ENCODE peak calls at places on chromosomes 5 and 9, in seven cellular contexts. One of them, this sample, is unnamed.

GRCh38 chr5:177605667-177606066 is 5.7 kb downstream of the B4GALT7 start:
- DNase-seq in HCT116: no peak
- DNase-seq in H1: no peak
- DNase-seq in SK-N-SH: no peak
- DNase-seq in GM12878: no peak
- DNase-seq in HepG2: no peak
- DNase-seq in K562: no peak
- DNase-seq in this sample: no peak

GRCh38 chr9:127778280-127779135 is at the start of gene SH2D3C:
- DNase-seq in HCT116: no peak
- DNase-seq in H1: no peak
- DNase-seq in SK-N-SH: no peak
- DNase-seq in GM12878: no peak
- DNase-seq in HepG2: no peak
- DNase-seq in K562: peak
- DNase-seq in this sample: no peak

GRCh38 chr9:76215066-76215465 is 179.2 kb downstream of the RFK start:
- DNase-seq in HCT116: no peak
- DNase-seq in H1: no peak
- DNase-seq in SK-N-SH: no peak
- DNase-seq in GM12878: no peak
- DNase-seq in HepG2: no peak
- DNase-seq in K562: no peak
- DNase-seq in this sample: no peak

GRCh38 chr9:2158111-2158610 is 143.0 kb downstream of the SMARCA2 start:
- DNase-seq in HCT116: no peak
- DNase-seq in H1: no peak
- DNase-seq in SK-N-SH: peak
- DNase-seq in GM12878: peak
- DNase-seq in HepG2: no peak
- DNase-seq in K562: no peak
- DNase-seq in this sample: peak

GRCh38 chr5:16304846-16305245 is 125.3 kb upstream of the MARCHF11 start:
- DNase-seq in HCT116: no peak
- DNase-seq in H1: no peak
- DNase-seq in SK-N-SH: no peak
- DNase-seq in GM12878: no peak
- DNase-seq in HepG2: no peak
- DNase-seq in K562: no peak
- DNase-seq in this sample: no peak

GRCh38 chr5:142886211-142886610 is 116.0 kb downstream of the ARHGAP26 start:
- DNase-seq in HCT116: no peak
- DNase-seq in H1: no peak
- DNase-seq in SK-N-SH: no peak
- DNase-seq in GM12878: no peak
- DNase-seq in HepG2: no peak
- DNase-seq in K562: no peak
- DNase-seq in this sample: no peak

GRCh38 chr5:33766023-33766422 is 125.8 kb downstream of the ADAMTS12 start:
- DNase-seq in HCT116: no peak
- DNase-seq in H1: no peak
- DNase-seq in SK-N-SH: no peak
- DNase-seq in GM12878: no peak
- DNase-seq in HepG2: no peak
- DNase-seq in K562: no peak
- DNase-seq in this sample: no peak

GRCh38 chr5:77367733-77368132 is 124.4 kb downstream of the WDR41 start:
- DNase-seq in HCT116: peak
- DNase-seq in H1: no peak
- DNase-seq in SK-N-SH: no peak
- DNase-seq in GM12878: no peak
- DNase-seq in HepG2: no peak
- DNase-seq in K562: no peak
- DNase-seq in this sample: no peak

GRCh38 chr5:96829336-96829735 is 21.6 kb upstream of the ERAP1 start:
- DNase-seq in HCT116: no peak
- DNase-seq in H1: no peak
- DNase-seq in SK-N-SH: peak
- DNase-seq in GM12878: no peak
- DNase-seq in HepG2: no peak
- DNase-seq in K562: no peak
- DNase-seq in this sample: no peak

GRCh38 chr5:40041452-40041851 is 616.7 kb upstream of the DAB2 start:
- DNase-seq in HCT116: no peak
- DNase-seq in H1: no peak
- DNase-seq in SK-N-SH: no peak
- DNase-seq in GM12878: no peak
- DNase-seq in HepG2: no peak
- DNase-seq in K562: no peak
- DNase-seq in this sample: no peak

GRCh38 chr5:122316652-122317051 is 4.6 kb downstream of the SNCAIP start:
- DNase-seq in HCT116: no peak
- DNase-seq in H1: no peak
- DNase-seq in SK-N-SH: no peak
- DNase-seq in GM12878: no peak
- DNase-seq in HepG2: no peak
- DNase-seq in K562: no peak
- DNase-seq in this sample: no peak

GRCh38 chr9:98558575-98558974 is 150.2 kb downstream of the GABBR2 start:
- DNase-seq in HCT116: no peak
- DNase-seq in H1: no peak
- DNase-seq in SK-N-SH: no peak
- DNase-seq in GM12878: no peak
- DNase-seq in HepG2: no peak
- DNase-seq in K562: no peak
- DNase-seq in this sample: no peak

GRCh38 chr5:73284196-73284795 is 111.3 kb downstream of the TMEM174 start:
- DNase-seq in HCT116: no peak
- DNase-seq in H1: no peak
- DNase-seq in SK-N-SH: no peak
- DNase-seq in GM12878: no peak
- DNase-seq in HepG2: no peak
- DNase-seq in K562: no peak
- DNase-seq in this sample: no peak

GRCh38 chr5:12322042-12322441 is 417.8 kb upstream of the CTNND2 start:
- DNase-seq in HCT116: no peak
- DNase-seq in H1: no peak
- DNase-seq in SK-N-SH: no peak
- DNase-seq in GM12878: no peak
- DNase-seq in HepG2: no peak
- DNase-seq in K562: no peak
- DNase-seq in this sample: no peak

GRCh38 chr5:111972548-111972947 is 215.6 kb upstream of the NREP start:
- DNase-seq in HCT116: no peak
- DNase-seq in H1: no peak
- DNase-seq in SK-N-SH: no peak
- DNase-seq in GM12878: no peak
- DNase-seq in HepG2: no peak
- DNase-seq in K562: no peak
- DNase-seq in this sample: no peak

GRCh38 chr9:14107977-14108376 is 206.0 kb downstream of the NFIB start:
- DNase-seq in HCT116: no peak
- DNase-seq in H1: no peak
- DNase-seq in SK-N-SH: no peak
- DNase-seq in GM12878: no peak
- DNase-seq in HepG2: no peak
- DNase-seq in K562: peak
- DNase-seq in this sample: no peak

GRCh38 chr5:125412051-125412560 is 665.7 kb upstream of the ZNF608 start:
- DNase-seq in HCT116: no peak
- DNase-seq in H1: no peak
- DNase-seq in SK-N-SH: no peak
- DNase-seq in GM12878: peak
- DNase-seq in HepG2: no peak
- DNase-seq in K562: no peak
- DNase-seq in this sample: no peak

GRCh38 chr5:82336566-82337351 is 58.6 kb upstream of the RPS23 start:
- DNase-seq in HCT116: no peak
- DNase-seq in H1: no peak
- DNase-seq in SK-N-SH: no peak
- DNase-seq in GM12878: no peak
- DNase-seq in HepG2: no peak
- DNase-seq in K562: no peak
- DNase-seq in this sample: no peak

GRCh38 chr9:118522093-118523028 is 818.2 kb downstream of the TLR4 start:
- DNase-seq in HCT116: no peak
- DNase-seq in H1: peak
- DNase-seq in SK-N-SH: peak
- DNase-seq in GM12878: peak
- DNase-seq in HepG2: peak
- DNase-seq in K562: peak
- DNase-seq in this sample: no peak

GRCh38 chr9:94779101-94779500 is 52.6 kb downstream of the AOPEP start:
- DNase-seq in HCT116: no peak
- DNase-seq in H1: no peak
- DNase-seq in SK-N-SH: no peak
- DNase-seq in GM12878: no peak
- DNase-seq in HepG2: no peak
- DNase-seq in K562: no peak
- DNase-seq in this sample: no peak

GRCh38 chr9:121700165-121700830 is 48.9 kb downstream of the DAB2IP start:
- DNase-seq in HCT116: no peak
- DNase-seq in H1: peak
- DNase-seq in SK-N-SH: peak
- DNase-seq in GM12878: no peak
- DNase-seq in HepG2: no peak
- DNase-seq in K562: no peak
- DNase-seq in this sample: peak

GRCh38 chr9:97596906-97597305 is 36.3 kb downstream of the TSTD2 start:
- DNase-seq in HCT116: no peak
- DNase-seq in H1: no peak
- DNase-seq in SK-N-SH: no peak
- DNase-seq in GM12878: no peak
- DNase-seq in HepG2: no peak
- DNase-seq in K562: no peak
- DNase-seq in this sample: no peak

GRCh38 chr9:71592400-71592799 is 175.9 kb downstream of the CEMIP2 start:
- DNase-seq in HCT116: no peak
- DNase-seq in H1: no peak
- DNase-seq in SK-N-SH: no peak
- DNase-seq in GM12878: no peak
- DNase-seq in HepG2: no peak
- DNase-seq in K562: no peak
- DNase-seq in this sample: no peak

GRCh38 chr5:92513067-92513466 is 1068.0 kb downstream of the NR2F1-AS1 start:
- DNase-seq in HCT116: peak
- DNase-seq in H1: no peak
- DNase-seq in SK-N-SH: no peak
- DNase-seq in GM12878: no peak
- DNase-seq in HepG2: no peak
- DNase-seq in K562: no peak
- DNase-seq in this sample: no peak

GRCh38 chr5:139783436-139783955 is 12.1 kb upstream of the PSD2 start:
- DNase-seq in HCT116: no peak
- DNase-seq in H1: no peak
- DNase-seq in SK-N-SH: no peak
- DNase-seq in GM12878: no peak
- DNase-seq in HepG2: no peak
- DNase-seq in K562: no peak
- DNase-seq in this sample: no peak

GRCh38 chr5:170907758-170908157 is 45.9 kb downstream of the RANBP17 start:
- DNase-seq in HCT116: peak
- DNase-seq in H1: no peak
- DNase-seq in SK-N-SH: no peak
- DNase-seq in GM12878: no peak
- DNase-seq in HepG2: no peak
- DNase-seq in K562: no peak
- DNase-seq in this sample: no peak
- TF ChIP-seq JUND in HCT116: peak
- TF ChIP-seq JUND in H1: no peak
- TF ChIP-seq JUND in SK-N-SH: no peak
- TF ChIP-seq JUND in GM12878: no peak
- TF ChIP-seq JUND in HepG2: no peak
- TF ChIP-seq JUND in K562: no peak
- TF ChIP-seq JUND in this sample: no peak

DNA sequence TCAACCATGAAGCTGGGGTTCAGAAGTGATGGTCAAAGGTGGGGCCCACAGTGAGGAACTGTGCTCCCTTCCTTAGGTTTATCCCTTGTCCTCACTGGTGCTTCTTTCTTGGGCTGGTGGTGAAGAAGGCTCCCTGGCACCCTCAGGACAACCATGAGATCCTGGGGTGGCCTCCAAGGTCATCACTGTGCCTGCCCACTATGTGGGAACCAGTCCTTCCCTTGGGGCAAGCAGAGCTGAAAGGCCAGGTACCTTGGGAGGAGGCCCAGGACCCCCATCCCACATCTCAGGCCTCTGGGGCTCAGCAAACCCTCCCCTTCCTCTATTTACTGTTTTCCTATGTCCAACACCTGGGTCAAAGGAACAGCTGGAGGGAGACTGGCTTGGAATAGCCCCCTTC is 480 bp upstream of the CCL19 start:
- DNase-seq in HCT116: no peak
- DNase-seq in H1: no peak
- DNase-seq in SK-N-SH: no peak
- DNase-seq in GM12878: no peak
- DNase-seq in HepG2: no peak
- DNase-seq in K562: no peak
- DNase-seq in this sample: no peak
- TF ChIP-seq JUND in HCT116: no peak
- TF ChIP-seq JUND in H1: no peak
- TF ChIP-seq JUND in SK-N-SH: no peak
- TF ChIP-seq JUND in GM12878: no peak
- TF ChIP-seq JUND in HepG2: no peak
- TF ChIP-seq JUND in K562: no peak
- TF ChIP-seq JUND in this sample: no peak

GRCh38 chr5:116900793-116901192 is 326.2 kb upstream of the SEMA6A start:
- DNase-seq in HCT116: no peak
- DNase-seq in H1: no peak
- DNase-seq in SK-N-SH: no peak
- DNase-seq in GM12878: no peak
- DNase-seq in HepG2: no peak
- DNase-seq in K562: no peak
- DNase-seq in this sample: no peak
- TF ChIP-seq JUND in HCT116: no peak
- TF ChIP-seq JUND in H1: no peak
- TF ChIP-seq JUND in SK-N-SH: no peak
- TF ChIP-seq JUND in GM12878: no peak
- TF ChIP-seq JUND in HepG2: no peak
- TF ChIP-seq JUND in K562: no peak
- TF ChIP-seq JUND in this sample: no peak

DNA sequence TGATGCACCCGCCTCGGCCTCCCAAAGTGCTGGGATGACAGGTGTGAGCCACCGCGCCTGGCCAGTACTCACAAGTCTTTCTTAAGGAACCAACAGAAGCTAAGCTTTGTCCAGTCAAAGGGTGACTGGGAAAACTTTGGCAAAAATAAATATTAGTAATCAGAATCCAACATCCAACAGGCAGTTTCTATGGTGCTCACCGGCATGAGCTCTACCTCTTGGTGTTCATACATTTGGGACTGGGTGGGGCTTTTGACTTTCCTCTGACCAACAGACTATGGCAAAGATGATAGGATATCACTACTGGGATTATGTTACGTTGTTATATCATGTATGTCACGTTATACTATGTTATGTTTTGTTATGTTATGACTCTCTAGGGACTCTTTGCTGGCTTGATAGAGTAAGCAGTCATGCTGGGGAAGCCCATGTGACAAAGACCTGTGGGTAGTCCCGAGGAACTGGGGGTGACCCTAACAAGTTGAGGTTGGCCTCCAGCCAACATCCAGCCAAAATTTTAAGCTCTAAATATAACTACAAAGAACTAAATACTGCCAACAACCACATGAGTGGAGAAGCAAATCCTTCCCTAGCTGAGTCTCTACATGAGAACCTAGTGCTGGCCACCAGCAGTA is 6.0 kb downstream of the RASGEF1C start:
- DNase-seq in HCT116: no peak
- DNase-seq in H1: no peak
- DNase-seq in SK-N-SH: no peak
- DNase-seq in GM12878: no peak
- DNase-seq in HepG2: no peak
- DNase-seq in K562: no peak
- DNase-seq in this sample: no peak
- TF ChIP-seq JUND in HCT116: no peak
- TF ChIP-seq JUND in H1: no peak
- TF ChIP-seq JUND in SK-N-SH: no peak
- TF ChIP-seq JUND in GM12878: no peak
- TF ChIP-seq JUND in HepG2: no peak
- TF ChIP-seq JUND in K562: no peak
- TF ChIP-seq JUND in this sample: no peak